ENCODE peak calls at places on chromosome 3, in nine cellular contexts. X is adipocyte, O is breast epithelium, C is esophagus squamous epithelium, M is A549, T is psoas muscle, W is uterus, S is PC-9, Y is ovary. V is an unnamed sample. For H3K4me1, the result is how much of the 10 kb centered on the place peaks cover.

GRCh38 chr3:179146911-179147570 is 1.1 kb upstream of the PIK3CA start:
- DNase-seq in X (peak), O (no peak), C (no peak), M (peak), T (no peak), W (no peak), S (peak), Y (no peak), V (no peak)

GRCh38 chr3:135136361-135137100 is 341.5 kb downstream of the EPHB1 start:
- DNase-seq in X (no peak), O (no peak), C (no peak), M (no peak), T (peak), W (no peak), S (no peak), Y (no peak), V (no peak)

GRCh38 chr3:126956361-126956760 is 26.6 kb upstream of the PLXNA1 start:
- DNase-seq in X (no peak), O (no peak), C (no peak), M (no peak), T (peak), W (no peak), S (no peak), Y (peak), V (no peak)

GRCh38 chr3:3605181-3605580 is 194.1 kb upstream of the LRRN1 start:
- DNase-seq in X (no peak), O (no peak), C (no peak), M (no peak), T (no peak), W (no peak), S (no peak), Y (no peak), V (no peak)

GRCh38 chr3:30355622-30356021 is 250.8 kb upstream of the TGFBR2 start:
- DNase-seq in X (peak), O (no peak), C (no peak), M (no peak), T (no peak), W (no peak), S (no peak), Y (no peak), V (no peak)

GRCh38 chr3:126551066-126551838 is 7.5 kb downstream of the C3orf22 start:
- DNase-seq in X (no peak), O (peak), C (no peak), M (no peak), T (peak), W (peak), S (no peak), Y (no peak), V (no peak)

GRCh38 chr3:123739146-123739545 is 145.0 kb downstream of the MYLK start:
- DNase-seq in X (no peak), O (no peak), C (no peak), M (no peak), T (no peak), W (no peak), S (no peak), Y (no peak), V (no peak)

GRCh38 chr3:14583543-14584091 is 43.5 kb upstream of the GRIP2 start:
- DNase-seq in X (no peak), O (no peak), C (no peak), M (no peak), T (no peak), W (no peak), S (no peak), Y (no peak), V (no peak)

GRCh38 chr3:120780977-120781376 is 38.4 kb downstream of the GTF2E1 start:
- DNase-seq in X (no peak), O (no peak), C (no peak), M (peak), T (peak), W (no peak), S (peak), Y (no peak), V (no peak)

GRCh38 chr3:194423317-194423716 is 24.3 kb upstream of the GP5 start:
- DNase-seq in X (no peak), O (no peak), C (no peak), M (no peak), T (no peak), W (no peak), S (no peak), Y (no peak), V (no peak)

GRCh38 chr3:184713521-184713920 is 1.7 kb upstream of the MAGEF1 start:
- DNase-seq in X (no peak), O (no peak), C (no peak), M (no peak), T (no peak), W (no peak), S (no peak), Y (no peak), V (no peak)

GRCh38 chr3:47324278-47324865 is 41.6 kb downstream of the KLHL18 start:
- DNase-seq in X (peak), O (peak), C (no peak), M (peak), T (no peak), W (peak), S (peak), Y (peak), V (peak)

GRCh38 chr3:39062180-39062579 is 10.4 kb downstream of the WDR48 start:
- DNase-seq in X (no peak), O (no peak), C (no peak), M (no peak), T (no peak), W (no peak), S (no peak), Y (no peak), V (no peak)

GRCh38 chr3:8563146-8563545 is 61.5 kb downstream of the LMCD1 start:
- DNase-seq in X (no peak), O (no peak), C (no peak), M (no peak), T (no peak), W (no peak), S (no peak), Y (no peak), V (no peak)

GRCh38 chr3:31116651-31117050 is 222.2 kb upstream of the GADL1 start:
- DNase-seq in X (no peak), O (no peak), C (no peak), M (no peak), T (no peak), W (no peak), S (no peak), Y (no peak), V (no peak)

GRCh38 chr3:30873667-30874066 is 20.8 kb downstream of the GADL1 start:
- DNase-seq in X (peak), O (no peak), C (no peak), M (no peak), T (no peak), W (no peak), S (no peak), Y (no peak), V (no peak)

GRCh38 chr3:157493627-157494550 is 9.3 kb downstream of the VEPH1 start:
- DNase-seq in X (peak), O (peak), C (no peak), M (peak), T (no peak), W (no peak), S (no peak), Y (no peak), V (no peak)

GRCh38 chr3:188296761-188297689 is 143.1 kb downstream of the LPP start:
- DNase-seq in X (peak), O (no peak), C (no peak), M (peak), T (no peak), W (peak), S (no peak), Y (no peak), V (peak)

GRCh38 chr3:135895734-135896121 is 69.8 kb upstream of the PPP2R3A start:
- DNase-seq in X (peak), O (no peak), C (no peak), M (no peak), T (no peak), W (no peak), S (no peak), Y (no peak), V (no peak)

GRCh38 chr3:147758786-147759185 is 349.6 kb downstream of the ZIC1 start:
- DNase-seq in X (peak), O (no peak), C (no peak), M (no peak), T (no peak), W (no peak), S (no peak), Y (no peak), V (no peak)

GRCh38 chr3:138625707-138626365 is 17.3 kb downstream of the FAIM start:
- DNase-seq in X (peak), O (no peak), C (no peak), M (no peak), T (no peak), W (no peak), S (peak), Y (no peak), V (no peak)

GRCh38 chr3:153138267-153139210 is 23.5 kb upstream of the RAP2B start:
- DNase-seq in X (peak), O (peak), C (no peak), M (peak), T (peak), W (peak), S (peak), Y (no peak), V (peak)

GRCh38 chr3:50028336-50028735 is 60.4 kb upstream of the RBM5 start:
- DNase-seq in X (peak), O (no peak), C (no peak), M (no peak), T (no peak), W (no peak), S (no peak), Y (no peak), V (no peak)

GRCh38 chr3:29282431-29283296 is 1.8 kb downstream of the RBMS3 start:
- DNase-seq in X (peak), O (no peak), C (no peak), M (peak), T (no peak), W (no peak), S (no peak), Y (no peak), V (no peak)

GRCh38 chr3:129702934-129703712 is 96.6 kb upstream of the PLXND1 start:
- DNase-seq in X (no peak), O (no peak), C (no peak), M (peak), T (no peak), W (no peak), S (no peak), Y (no peak), V (no peak)

GRCh38 chr3:180362081-180362480 is 239.9 kb upstream of the TTC14 start:
- DNase-seq in X (no peak), O (no peak), C (no peak), M (no peak), T (no peak), W (no peak), S (no peak), Y (no peak), V (no peak)

GRCh38 chr3:189340680-189341460 is 169.1 kb downstream of the TPRG1 start:
- DNase-seq in X (no peak), O (no peak), C (no peak), M (peak), T (no peak), W (no peak), S (no peak), Y (no peak), V (no peak)

GRCh38 chr3:196660381-196661166 is 21.1 kb downstream of the NRROS start:
- DNase-seq in X (no peak), O (no peak), C (no peak), M (no peak), T (no peak), W (no peak), S (peak), Y (no peak), V (no peak)

GRCh38 chr3:38154625-38155255 is 10.6 kb upstream of the OXSR1 start:
- DNase-seq in X (no peak), O (no peak), C (no peak), M (no peak), T (no peak), W (no peak), S (peak), Y (no peak), V (no peak)

GRCh38 chr3:132382267-132382666 is 35.0 kb upstream of the DNAJC13 start:
- DNase-seq in X (no peak), O (no peak), C (no peak), M (no peak), T (no peak), W (no peak), S (no peak), Y (no peak), V (no peak)

GRCh38 chr3:77652624-77653023 is 612.7 kb downstream of the ROBO2 start:
- DNase-seq in X (no peak), O (no peak), C (no peak), M (no peak), T (no peak), W (no peak), S (no peak), Y (no peak), V (no peak)

DNA sequence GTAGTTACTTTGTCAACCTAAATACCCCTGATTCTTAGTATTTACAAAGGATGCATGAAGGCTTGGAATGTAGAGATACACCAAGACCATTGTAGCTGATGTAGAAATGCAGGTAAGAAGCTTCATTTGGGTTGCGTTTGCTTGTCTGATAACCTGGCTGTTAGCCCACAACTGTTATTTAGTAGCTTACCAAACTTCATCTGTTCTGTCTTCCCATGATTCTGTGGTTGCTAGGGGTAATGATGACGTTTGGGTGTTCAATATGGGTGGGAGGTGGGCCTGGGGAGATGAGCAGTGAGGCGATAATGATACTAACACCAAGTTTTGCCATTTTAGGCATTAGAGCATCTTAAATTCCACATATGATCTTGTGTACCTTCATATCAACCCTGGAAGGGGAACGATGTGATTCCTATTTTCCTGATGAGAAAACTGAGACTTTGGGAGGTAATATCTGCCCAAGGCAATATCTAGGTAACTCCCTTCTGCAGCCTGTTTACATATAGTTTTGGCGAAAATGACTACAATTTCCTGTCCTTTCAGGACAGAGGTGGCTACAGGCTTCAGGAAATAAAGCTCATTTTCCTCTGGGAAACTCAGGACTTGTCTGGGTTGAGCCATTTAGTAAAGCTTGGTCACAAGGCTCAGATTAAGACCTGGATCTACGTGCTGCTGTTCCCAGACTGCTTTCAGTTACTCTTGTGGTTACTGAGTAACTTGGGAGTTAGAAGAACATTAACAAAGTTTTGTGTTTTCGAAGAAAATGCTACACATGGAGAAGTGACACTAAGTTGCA is 26.8 kb downstream of the FNDC3B start:
- DNase-seq in X (peak), O (no peak), C (no peak), M (peak), T (no peak), W (no peak), S (no peak), Y (no peak), V (no peak)
- H3K4me3 ChIP-seq in X (no peak), O (no peak), C (no peak), M (peak), T (no peak), W (no peak), S (no peak), Y (no peak), V (no peak)

DNA sequence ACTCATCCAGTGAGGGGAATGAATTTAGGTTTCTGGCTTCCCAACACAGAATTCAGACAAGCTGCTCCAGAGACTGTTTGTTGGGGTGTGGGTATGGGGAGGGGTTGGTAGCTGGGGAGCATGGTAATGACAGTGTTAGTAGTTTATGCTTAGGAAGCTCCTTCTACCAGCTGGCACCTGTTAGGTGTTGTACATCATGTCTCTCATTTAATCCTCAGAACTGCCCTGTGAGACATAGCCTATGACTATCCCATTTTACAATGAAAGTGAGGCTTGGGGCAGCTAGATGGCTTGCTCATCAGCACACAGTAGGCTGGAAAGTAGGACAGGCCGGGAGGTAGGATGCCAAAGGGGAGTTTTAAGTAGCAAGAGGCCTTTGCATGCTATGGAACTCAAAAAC is 2.5 kb downstream of the EIF4E3 start:
- DNase-seq in X (no peak), O (no peak), C (no peak), M (no peak), T (no peak), W (no peak), S (no peak), Y (no peak), V (no peak)
- H3K4me1 ChIP-seq in X (under half), O (under half), C (under half), M (under half), T (under half), W (under half), S (under half), Y (under half), V (under half)

DNA sequence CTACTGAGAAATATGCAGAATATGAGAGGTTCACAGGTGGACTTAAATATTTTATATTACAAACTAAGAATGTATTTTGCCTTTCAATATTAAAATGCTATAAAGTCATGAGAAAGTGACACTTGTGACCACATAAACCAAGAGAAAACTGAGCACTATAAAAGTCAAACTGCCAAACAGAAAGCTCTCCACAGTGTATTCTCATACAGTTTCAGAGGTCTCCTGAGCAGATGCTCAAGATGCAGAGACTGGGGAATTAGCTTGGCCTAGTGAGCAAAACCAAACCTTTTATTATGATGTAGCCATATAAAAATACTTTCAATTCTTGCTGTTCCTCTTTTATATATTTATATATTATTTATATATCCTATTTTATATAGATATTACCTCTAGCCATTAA is 227.8 kb downstream of the TBC1D5 start:
- DNase-seq in X (no peak), O (no peak), C (no peak), M (no peak), T (no peak), W (no peak), S (no peak), Y (no peak), V (no peak)
- H3K4me3 ChIP-seq in X (no peak), O (no peak), C (no peak), M (no peak), T (no peak), W (no peak), S (no peak), Y (no peak), V (no peak)

DNA sequence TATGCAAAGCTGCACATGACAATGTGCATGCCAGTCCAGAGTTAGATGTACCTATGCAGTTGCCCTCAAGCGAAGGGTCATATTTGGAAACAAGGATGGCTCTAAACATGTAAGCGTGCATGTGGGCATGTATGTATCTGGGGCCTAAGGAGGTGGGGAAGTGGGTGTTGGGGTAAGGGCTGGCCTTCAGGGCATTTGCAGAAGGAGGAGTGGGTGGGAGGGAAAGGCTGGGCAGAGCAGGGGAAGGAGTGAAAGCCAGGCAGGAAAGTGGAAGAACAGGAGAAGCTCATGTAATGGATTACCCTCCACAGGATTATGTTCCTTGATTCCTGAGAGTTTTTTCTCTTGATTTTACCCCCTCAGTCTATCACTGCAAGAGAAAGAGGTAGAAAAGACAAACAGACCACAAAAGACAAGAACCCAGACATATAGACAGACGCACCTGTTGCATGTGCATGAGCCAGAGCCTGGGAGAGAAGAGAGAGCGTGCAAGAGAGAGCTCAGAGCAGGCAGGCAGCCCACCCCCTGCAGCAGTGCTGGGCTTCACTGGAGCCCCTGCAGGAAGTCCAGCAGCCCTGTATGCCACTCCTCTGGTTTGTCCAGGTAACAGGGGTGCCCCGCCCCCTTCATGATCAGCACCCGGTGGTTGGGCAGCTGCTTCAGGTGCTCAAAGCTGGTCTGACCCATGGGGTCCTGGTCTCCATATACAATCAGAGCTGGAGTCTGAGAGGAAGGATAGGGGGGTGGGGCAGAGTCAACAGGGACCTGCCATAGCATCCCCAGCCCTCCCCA is 1.8 kb upstream of the PCBP4 start:
- DNase-seq in X (no peak), O (no peak), C (no peak), M (no peak), T (no peak), W (no peak), S (peak), Y (no peak), V (no peak)
- H3K4me1 ChIP-seq in X (under half), O (under half), C (under half), M (under half), T (under half), W (under half), S (under half), Y (under half), V (under half)

GRCh38 chr3:136959599-136959998 is 1.8 kb downstream of the IL20RB start:
- DNase-seq in X (no peak), O (no peak), C (no peak), M (no peak), T (no peak), W (no peak), S (no peak), Y (no peak), V (no peak)
- H3K4me3 ChIP-seq in X (no peak), O (no peak), C (peak), M (no peak), T (no peak), W (no peak), S (no peak), Y (no peak), V (no peak)

V was measured in lung.